ENCODE peak calls at places on chromosome 19, in eight cellular contexts. Q is LNCaP clone FGC; E is ovary; U is nucleus accumbens; V is thyroid gland; H is non-pigmented ciliary epithelial cell; K is activated CD4-positive, alpha-beta T cell treated with anti-CD3 and anti-CD28 coated beads, Interleukin-2, amount 50 U/mL, for 24 hours; T is heart left ventricle. X is an unnamed sample.

GRCh38 chr19:49930483-49931011 is 1.2 kb upstream of the NUP62 start:
- DNase-seq in E (peak), U (no peak), V (no peak), H (no peak), K (no peak), Q (no peak), T (no peak), X (no peak)

GRCh38 chr19:41847351-41848105 is 2.7 kb downstream of the DMRTC2 start:
- DNase-seq in U (no peak), V (no peak), T (no peak), E (no peak), K (no peak), Q (no peak), H (no peak), X (no peak)

GRCh38 chr19:1112254-1113208 is 8.7 kb downstream of the GPX4 start:
- DNase-seq in Q (peak), U (no peak), T (no peak), E (peak), H (no peak), K (no peak), V (no peak), X (no peak)

GRCh38 chr19:39390460-39390758 is 497 bp downstream of the PAF1 start:
- DNase-seq in K (no peak), U (no peak), V (peak), E (no peak), T (no peak), Q (no peak), H (no peak), X (no peak)

GRCh38 chr19:33375760-33376159 is 2.3 kb downstream of the CEBPG start:
- DNase-seq in V (no peak), K (no peak), H (no peak), E (no peak), U (no peak), Q (no peak), T (no peak), X (no peak)

GRCh38 chr19:51441410-51442390 is 16.6 kb downstream of the SIGLEC8 start:
- DNase-seq in K (peak), H (no peak), T (no peak), U (no peak), V (no peak), Q (no peak), E (no peak), X (no peak)

GRCh38 chr19:54523403-54523802 is 20.8 kb downstream of the LAIR2 start:
- DNase-seq in E (no peak), T (no peak), U (no peak), K (no peak), H (peak), Q (no peak), V (no peak), X (no peak)

GRCh38 chr19:29663861-29664752 is 1.2 kb upstream of the PLEKHF1 start:
- DNase-seq in E (no peak), H (no peak), K (no peak), T (no peak), Q (no peak), U (no peak), V (no peak), X (no peak)

GRCh38 chr19:53942001-53942786 is 20.5 kb upstream of the CACNG8 start:
- DNase-seq in V (no peak), K (no peak), Q (no peak), T (no peak), E (no peak), U (no peak), H (no peak), X (no peak)

GRCh38 chr19:47435196-47435595 is 15.9 kb upstream of the MEIS3 start:
- DNase-seq in Q (no peak), E (no peak), U (no peak), T (peak), V (no peak), K (no peak), H (no peak), X (no peak)

GRCh38 chr19:47582320-47582909 is 9.5 kb upstream of the ZNF541 start:
- DNase-seq in H (peak), E (no peak), V (no peak), K (no peak), U (no peak), T (no peak), Q (no peak), X (no peak)

GRCh38 chr19:48400018-48400742 is 6.7 kb downstream of the GRIN2D start:
- DNase-seq in E (no peak), H (no peak), K (no peak), T (peak), U (no peak), V (peak), Q (no peak), X (no peak)

GRCh38 chr19:2171349-2172145 is 7.8 kb downstream of the DOT1L start:
- DNase-seq in K (peak), H (no peak), Q (no peak), U (no peak), V (no peak), E (no peak), T (no peak), X (no peak)

GRCh38 chr19:5228932-5229777 is 111.5 kb downstream of the PTPRS start:
- DNase-seq in T (no peak), E (peak), Q (no peak), H (no peak), V (peak), U (no peak), K (no peak), X (no peak)

GRCh38 chr19:54436031-54436523 is 12.9 kb upstream of the LENG8 start:
- DNase-seq in U (no peak), K (no peak), V (no peak), E (no peak), T (no peak), Q (no peak), H (no peak), X (no peak)

GRCh38 chr19:32599736-32600157 is 18.8 kb downstream of the PDCD5 start:
- DNase-seq in E (no peak), K (no peak), U (no peak), Q (peak), H (peak), T (no peak), V (peak), X (peak)

GRCh38 chr19:47309038-47309437 is 623 bp upstream of the C5AR1 start:
- DNase-seq in H (no peak), Q (no peak), K (no peak), U (no peak), E (no peak), T (no peak), V (no peak), X (no peak)